ENCODE peak calls at places on chromosomes 5 and 9, in seven cellular contexts. F, Z, P, S, Y, A and R are unnamed samples.

GRCh38 chr5:140356878-140357730 is 2.9 kb upstream of the SLC4A9 start:
- DNase-seq in Z (no peak), F (no peak), P (peak; percentile 67), S (no peak), A (no peak), Y (no peak), R (no peak)

GRCh38 chr9:86488794-86489193 is 134.6 kb upstream of the TUT7 start:
- DNase-seq in S (no peak), Y (peak; percentile 43), F (no peak), A (no peak), P (no peak), Z (no peak), R (no peak)

GRCh38 chr9:129253820-129254381 is 75.8 kb upstream of the IER5L start:
- DNase-seq in A (no peak), F (no peak), Z (peak; percentile 64), P (peak; percentile 91), S (no peak), Y (peak; percentile 82), R (no peak)

GRCh38 chr5:72379936-72380335 is 59.8 kb downstream of the PTCD2 start:
- DNase-seq in Z (no peak), P (no peak), F (peak; percentile 13), S (no peak), Y (no peak), A (no peak), R (no peak)

GRCh38 chr9:81893929-81894328 is 34.3 kb upstream of the SPATA31D4 start:
- DNase-seq in S (no peak), Y (no peak), Z (no peak), F (no peak), A (no peak), P (no peak), R (no peak)

GRCh38 chr5:68352166-68352565 is 136.6 kb downstream of the PIK3R1 start:
- DNase-seq in Z (no peak), A (no peak), Y (no peak), P (no peak), F (no peak), S (no peak), R (no peak)

GRCh38 chr5:10289353-10289752 is 18.3 kb downstream of the CMBL start:
- DNase-seq in S (no peak), Z (peak; percentile 55), A (peak; percentile 81), Y (no peak), P (no peak), F (peak; percentile 47), R (peak; percentile 85)

GRCh38 chr5:151214614-151215545 is 9.0 kb downstream of the CCDC69 start:
- DNase-seq in Y (no peak), S (peak; percentile 37), F (no peak), Z (no peak), P (no peak), A (no peak), R (no peak)

GRCh38 chr5:39062530-39062929 is 11.7 kb downstream of the RICTOR start:
- DNase-seq in F (no peak), P (no peak), S (no peak), Z (no peak), A (no peak), Y (no peak), R (no peak)

GRCh38 chr9:94864862-94865435 is 138.4 kb downstream of the AOPEP start:
- DNase-seq in P (no peak), F (no peak), Y (no peak), S (no peak), A (no peak), Z (no peak), R (no peak)

GRCh38 chr9:1042466-1042865 is 7.7 kb upstream of the DMRT2 start:
- DNase-seq in A (peak; percentile 48), F (no peak), Y (peak; percentile 70), S (no peak), P (no peak), Z (no peak), R (peak; percentile 68)

GRCh38 chr5:1542755-1543154 is 19.0 kb upstream of the LPCAT1 start:
- DNase-seq in Y (no peak), A (peak; percentile 77), F (peak; percentile 83), Z (peak; percentile 76), S (peak; percentile 21), P (peak; percentile 87), R (peak; percentile 99)

GRCh38 chr5:150129813-150130492 is 25.7 kb downstream of the PDGFRB start:
- DNase-seq in A (peak; percentile 84), S (peak; percentile 84), Z (peak; percentile 82), Y (peak; percentile 77), P (peak; percentile 91), F (peak; percentile 72), R (peak; percentile 66)

GRCh38 chr5:66223637-66224036 is 79.5 kb downstream of the SREK1 start:
- DNase-seq in Z (no peak), P (no peak), S (no peak), Y (no peak), F (no peak), A (peak; percentile 30), R (no peak)

GRCh38 chr9:112945620-112946208 is 55.0 kb upstream of the SLC46A2 start:
- DNase-seq in Z (no peak), Y (no peak), F (peak; percentile 19), P (peak; percentile 71), S (no peak), A (peak; percentile 17), R (no peak)

GRCh38 chr5:115151208-115151805 is 18.4 kb downstream of the TRIM36 start:
- DNase-seq in S (no peak), F (no peak), Y (no peak), A (no peak), Z (no peak), P (no peak), R (no peak)

GRCh38 chr9:131593255-131593820 is 48.0 kb downstream of the PRRT1B start:
- DNase-seq in S (peak; percentile 37), A (no peak), Z (no peak), P (no peak), F (no peak), Y (no peak), R (no peak)

GRCh38 chr9:34993502-34994428 is 4.2 kb downstream of the DNAJB5 start:
- DNase-seq in A (peak; percentile 35), Y (peak; percentile 69), S (no peak), P (peak; percentile 94), F (no peak), Z (peak; percentile 80), R (peak; percentile 50)

GRCh38 chr5:130337179-130337888 is 433.1 kb downstream of the CHSY3 start:
- DNase-seq in P (no peak), S (peak; percentile 53), Y (no peak), F (no peak), Z (no peak), A (no peak), R (no peak)

GRCh38 chr9:7081065-7081600 is 323.4 kb downstream of the KDM4C start:
- DNase-seq in A (no peak), S (no peak), F (no peak), Z (no peak), P (no peak), Y (no peak), R (no peak)

GRCh38 chr5:143036146-143036927 is 266.2 kb downstream of the ARHGAP26 start:
- DNase-seq in S (no peak), Z (no peak), P (no peak), Y (no peak), A (no peak), F (no peak), R (no peak)

GRCh38 chr9:71816782-71817549 is 48.7 kb upstream of the CEMIP2 start:
- DNase-seq in Z (no peak), P (no peak), S (no peak), A (no peak), F (no peak), Y (no peak), R (no peak)

GRCh38 chr5:149667084-149667826 is 62.9 kb upstream of the PPARGC1B start:
- DNase-seq in Y (no peak), F (peak; percentile 18), P (no peak), A (peak; percentile 63), Z (no peak), S (no peak), R (no peak)

GRCh38 chr5:33148076-33148501 is 292.7 kb upstream of the TARS1 start:
- DNase-seq in F (peak; percentile 73), A (no peak), Y (no peak), S (peak; percentile 65), P (no peak), Z (peak; percentile 47), R (peak; percentile 80)

GRCh38 chr5:74544811-74545210 is 95.7 kb downstream of the ENC1 start:
- DNase-seq in A (no peak), Y (no peak), Z (no peak), F (no peak), P (no peak), S (no peak), R (no peak)

DNA sequence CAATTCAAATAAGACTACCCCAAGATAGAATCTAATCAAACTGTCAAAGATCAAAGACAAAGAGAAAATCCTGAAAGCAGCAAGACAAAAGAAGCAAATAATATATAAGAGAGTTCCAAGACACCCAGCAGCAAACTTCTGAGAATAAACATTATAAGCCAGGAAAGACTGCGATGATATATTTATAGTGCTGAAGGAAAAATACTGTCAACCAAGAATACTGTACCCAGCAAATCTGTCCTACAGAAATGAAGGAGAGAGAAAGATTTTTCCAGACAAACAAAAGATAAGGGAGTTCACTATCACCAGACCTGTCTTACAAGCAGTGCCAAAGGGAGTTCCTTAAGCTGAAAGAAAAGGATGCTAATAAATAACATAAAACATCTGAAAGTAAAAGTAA is 227.4 kb downstream of the DENND1A start:
- DNase-seq in Z (no peak), F (no peak), Y (no peak), P (no peak), A (no peak), S (no peak), R (no peak)
- H3K9me3 ChIP-seq in Z (peaks cover 5% of the 10 kb centered on the region), F (peaks cover 8% of the 10 kb centered on the region), Y (no peaks in the 10 kb centered on the region), P (peaks cover 4% of the 10 kb centered on the region), A (no peaks in the 10 kb centered on the region), S (no peaks in the 10 kb centered on the region), R (peaks cover 13% of the 10 kb centered on the region)

GRCh38 chr5:14153932-14154646 is 10.9 kb downstream of the TRIO start:
- DNase-seq in F (peak; percentile 66), Y (peak; percentile 70), Z (peak; percentile 84), S (peak; percentile 80), A (peak; percentile 84), P (peak; percentile 89), R (peak; percentile 96)

GRCh38 chr5:14155075-14155474 is 11.9 kb downstream of the TRIO start:
- DNase-seq in A (no peak), Y (no peak), P (no peak), S (no peak), F (no peak), Z (no peak), R (no peak)

GRCh38 chr5:14156611-14157493 is 13.7 kb downstream of the TRIO start:
- DNase-seq in A (no peak), P (no peak), S (peak; percentile 84), Y (no peak), Z (no peak), F (peak; percentile 83), R (peak; percentile 81)

GRCh38 chr5:14157494-14157782 is 14.3 kb downstream of the TRIO start:
- DNase-seq in F (no peak), Y (no peak), A (no peak), P (no peak), S (peak; percentile 10), Z (no peak), R (no peak)

GRCh38 chr5:14155730-14156129 is 12.6 kb downstream of the TRIO start:
- DNase-seq in P (no peak), F (no peak), Z (no peak), S (no peak), Y (no peak), A (no peak), R (no peak)
- H3K4me3 ChIP-seq in P (no peak overlapping the region), F (peak overlapping the region; percentile 18), Z (no peak overlapping the region), S (no peak overlapping the region), Y (no peak overlapping the region), A (no peak overlapping the region), R (peak overlapping the region; percentile 17)

GRCh38 chr9:97160255-97160654 is 121.3 kb upstream of the CTSV start:
- DNase-seq in A (no peak), Y (no peak), P (no peak), F (no peak), Z (no peak), S (no peak), R (no peak)
- H3K36me3 ChIP-seq in A (no peaks in the 10 kb centered on the region), Y (no peaks in the 10 kb centered on the region), P (no peaks in the 10 kb centered on the region), F (no peaks in the 10 kb centered on the region), Z (no peaks in the 10 kb centered on the region), S (no peaks in the 10 kb centered on the region), R (no peaks in the 10 kb centered on the region)

GRCh38 chr5:58902765-58903164 is 319.9 kb downstream of the RAB3C start:
- DNase-seq in Z (no peak), P (no peak), S (no peak), F (no peak), Y (no peak), A (no peak), R (no peak)
- H3K9me3 ChIP-seq in Z (no peaks in the 10 kb centered on the region), P (peaks cover 2% of the 10 kb centered on the region), S (no peaks in the 10 kb centered on the region), F (no peaks in the 10 kb centered on the region), Y (no peaks in the 10 kb centered on the region), A (no peaks in the 10 kb centered on the region), R (no peaks in the 10 kb centered on the region)